ENCODE peak calls at places on chromosome 7, in seven cellular contexts. S is keratinocyte; K is stimulated activated CD8-positive, alpha-beta memory T cell treated with anti-CD3 and anti-CD28 coated beads, Interleukin-4, amount 100 ng/mL, for 24 hours; R is DMS79 treated with DMSO at 0.1 percent for 48 hours; U is anterior cingulate cortex; B is astrocyte of the spinal cord; J is NCI-H1092 treated with DMSO at 0.1 percent for 48 hours. I is an unnamed sample.

GRCh38 chr7:20895563-20895962 is 108.9 kb upstream of the SP8 start:
- DNase-seq in J (no peak), K (no peak), R (no peak), U (no peak), B (no peak), S (peak), I (no peak)

GRCh38 chr7:152402384-152403250 is 33.2 kb downstream of the KMT2C start:
- DNase-seq in J (no peak), K (no peak), B (peak), S (no peak), R (no peak), U (no peak), I (no peak)

GRCh38 chr7:4058158-4058557 is 623.9 kb upstream of the FOXK1 start:
- DNase-seq in R (no peak), S (no peak), K (no peak), J (no peak), B (peak), U (no peak), I (no peak)

GRCh38 chr7:48837266-48837665 is 87.1 kb upstream of the CDC14C start:
- DNase-seq in U (no peak), J (peak), S (no peak), K (no peak), R (no peak), B (no peak), I (no peak)

GRCh38 chr7:76262683-76263402 is 39.6 kb upstream of the HSPB1 start:
- DNase-seq in J (peak), R (peak), S (peak), B (peak), U (peak), K (no peak), I (peak)

GRCh38 chr7:111872837-111873646 is 310.8 kb upstream of the IMMP2L start:
- DNase-seq in R (no peak), U (no peak), K (no peak), B (no peak), S (no peak), J (no peak), I (no peak)

GRCh38 chr7:40604601-40605438 is 470.0 kb downstream of the SUGCT start:
- DNase-seq in J (peak), K (peak), R (no peak), U (peak), B (peak), S (no peak), I (peak)

GRCh38 chr7:12764355-12765000 is 77.0 kb downstream of the ARL4A start:
- DNase-seq in B (no peak), R (no peak), J (no peak), U (no peak), S (no peak), K (no peak), I (no peak)

GRCh38 chr7:150317748-150318444 is 5.3 kb upstream of the LRRC61 start:
- DNase-seq in K (no peak), S (no peak), U (no peak), J (no peak), R (no peak), B (peak), I (no peak)

GRCh38 chr7:38013246-38013645 is 92.8 kb downstream of the EPDR1 start:
- DNase-seq in J (no peak), B (no peak), R (no peak), K (no peak), S (no peak), U (no peak), I (no peak)

GRCh38 chr7:157460721-157461120 is 123.9 kb downstream of the DNAJB6 start:
- DNase-seq in R (no peak), S (no peak), B (no peak), K (no peak), J (no peak), U (no peak), I (no peak)

GRCh38 chr7:2860627-2861133 is 16.6 kb upstream of the GNA12 start:
- DNase-seq in S (no peak), B (peak), K (no peak), U (no peak), J (peak), R (peak), I (no peak)

GRCh38 chr7:19294629-19295028 is 149.4 kb upstream of the FERD3L start:
- DNase-seq in K (no peak), B (peak), J (peak), U (no peak), R (no peak), S (no peak), I (no peak)

GRCh38 chr7:2621061-2621828 is 10.5 kb upstream of the TTYH3 start:
- DNase-seq in K (no peak), R (no peak), U (peak), B (peak), J (peak), S (no peak), I (no peak)

GRCh38 chr7:101757879-101758278 is 59.5 kb upstream of the CUX1 start:
- DNase-seq in B (no peak), U (no peak), S (no peak), K (no peak), J (no peak), R (no peak), I (no peak)

GRCh38 chr7:1981201-1981877 is 251.4 kb downstream of the MAD1L1 start:
- DNase-seq in S (no peak), K (no peak), B (no peak), R (no peak), J (no peak), U (no peak), I (no peak)

GRCh38 chr7:106279425-106280182 is 5.2 kb downstream of the NAMPT start:
- DNase-seq in S (no peak), R (no peak), K (no peak), B (no peak), J (no peak), U (no peak), I (no peak)

GRCh38 chr7:111388016-111388415 is 174.3 kb downstream of the IMMP2L start:
- DNase-seq in B (no peak), K (no peak), J (no peak), R (no peak), U (no peak), S (no peak), I (no peak)

GRCh38 chr7:584122-584465 is 64.4 kb upstream of the PDGFA start:
- DNase-seq in K (peak), U (peak), J (no peak), R (no peak), B (no peak), S (no peak), I (no peak)

GRCh38 chr7:140923358-140924006 is 1.2 kb downstream of the BRAF start:
- DNase-seq in R (peak), U (no peak), B (peak), J (peak), K (no peak), S (no peak), I (no peak)

GRCh38 chr7:36486336-36486735 is 96.7 kb downstream of the ANLN start:
- DNase-seq in B (no peak), J (no peak), S (no peak), R (no peak), K (no peak), U (no peak), I (no peak)

GRCh38 chr7:23544913-23545354 is 13.2 kb upstream of the TRA2A start:
- DNase-seq in R (peak), K (no peak), J (no peak), B (peak), S (no peak), U (no peak), I (peak)

GRCh38 chr7:79245623-79246249 is 207.7 kb downstream of the MAGI2 start:
- DNase-seq in B (no peak), S (no peak), K (no peak), R (no peak), U (no peak), J (no peak), I (no peak)

GRCh38 chr7:28855538-28856217 is 102.5 kb downstream of the TRIL start:
- DNase-seq in J (no peak), K (no peak), S (peak), B (peak), U (no peak), R (no peak), I (peak)

GRCh38 chr7:127953423-127953822 is 77.8 kb downstream of the LRRC4 start:
- DNase-seq in J (no peak), K (no peak), U (no peak), R (no peak), S (no peak), B (no peak), I (no peak)

GRCh38 chr7:130909881-130910672 is 176.1 kb upstream of the KLF14 start:
- DNase-seq in B (no peak), K (no peak), R (no peak), J (no peak), U (no peak), S (no peak), I (no peak)

GRCh38 chr7:81285142-81285871 is 366.5 kb upstream of the SEMA3C start:
- DNase-seq in R (no peak), S (peak), J (no peak), U (no peak), K (no peak), B (peak), I (peak)

GRCh38 chr7:50312176-50312575 is 7.7 kb downstream of the IKZF1 start:
- DNase-seq in S (no peak), R (no peak), B (no peak), K (no peak), J (no peak), U (no peak), I (no peak)

GRCh38 chr7:55174456-55174855 is 155.6 kb downstream of the EGFR start:
- DNase-seq in U (no peak), R (no peak), K (no peak), J (no peak), S (no peak), B (no peak), I (no peak)

GRCh38 chr7:154915600-154915999 is 87.3 kb downstream of the PAXIP1 start:
- DNase-seq in K (no peak), U (no peak), R (no peak), B (no peak), S (no peak), J (no peak), I (no peak)

GRCh38 chr7:148262721-148263229 is 327.8 kb upstream of the C7orf33 start:
- DNase-seq in U (peak), S (no peak), B (peak), K (peak), R (no peak), J (peak), I (peak)

GRCh38 chr7:80918406-80918805 is 445 bp downstream of the SEMA3C start:
- DNase-seq in U (no peak), R (peak), K (no peak), B (peak), J (no peak), S (no peak), I (no peak)

GRCh38 chr7:128379900-128380806 is 18.7 kb upstream of the PRRT4 start:
- DNase-seq in U (no peak), S (no peak), R (no peak), B (no peak), J (no peak), K (no peak), I (no peak)

GRCh38 chr7:64651203-64651602 is 14.7 kb upstream of the ZNF107 start:
- DNase-seq in U (no peak), J (no peak), S (no peak), K (no peak), R (no peak), B (no peak), I (no peak)

GRCh38 chr7:389911-390601 is 100.1 kb downstream of the FOXL3 start:
- DNase-seq in J (no peak), R (no peak), B (no peak), K (no peak), S (no peak), U (no peak), I (no peak)

GRCh38 chr7:90574136-90574819 is 21.8 kb upstream of the CDK14 start:
- DNase-seq in B (no peak), K (no peak), J (no peak), U (no peak), S (no peak), R (no peak), I (no peak)

I was measured in HCT116.